ENCODE peak calls at places on chromosome 13, in four cellular contexts. B, C, V and K are unnamed samples.

GRCh38 chr13:37636701-37637100 is 38.1 kb upstream of the POSTN start:
- DNase-seq in B (no peak), C (no peak), V (no peak), K (no peak)

GRCh38 chr13:98105929-98106336 is 37.0 kb upstream of the FARP1 start:
- DNase-seq in B (no peak), C (no peak), V (no peak), K (no peak)

GRCh38 chr13:24385902-24386301 is 76.5 kb downstream of the C1QTNF9 start:
- DNase-seq in B (no peak), C (no peak), V (no peak), K (no peak)

GRCh38 chr13:27971776-27972618 is 2.9 kb upstream of the CDX2 start:
- DNase-seq in B (no peak), C (no peak), V (no peak), K (no peak)

GRCh38 chr13:33636955-33637670 is 180.8 kb upstream of the RFC3 start:
- DNase-seq in B (no peak), C (no peak), V (no peak), K (no peak)

GRCh38 chr13:77026783-77027621 is at the start of gene FBXL3:
- DNase-seq in B (peak), C (peak), V (peak), K (peak)

GRCh38 chr13:20489185-20489820 is 36.4 kb downstream of the CRYL1 start:
- DNase-seq in B (no peak), C (peak), V (no peak), K (peak)

GRCh38 chr13:45143346-45143751 is 23.0 kb downstream of the GTF2F2 start:
- DNase-seq in B (no peak), C (no peak), V (no peak), K (no peak)

GRCh38 chr13:28494861-28495585 is at the start of gene FLT1:
- DNase-seq in B (peak), C (peak), V (no peak), K (no peak)

GRCh38 chr13:44396295-44396962 is 22.8 kb downstream of the SERP2 start:
- DNase-seq in B (no peak), C (no peak), V (no peak), K (no peak)

GRCh38 chr13:100131863-100132574 is 43.1 kb downstream of the PCCA start:
- DNase-seq in B (no peak), C (no peak), V (no peak), K (no peak)

GRCh38 chr13:27423333-27423732 is 1.1 kb upstream of the GTF3A start:
- DNase-seq in B (no peak), C (no peak), V (no peak), K (no peak)

GRCh38 chr13:48775804-48776203 is 122.1 kb downstream of the CYSLTR2 start:
- DNase-seq in B (no peak), C (no peak), V (no peak), K (no peak)

GRCh38 chr13:19781526-19781925 is 1.2 kb downstream of the PSPC1 start:
- DNase-seq in B (no peak), C (no peak), V (no peak), K (no peak)

GRCh38 chr13:40916207-40916998 is 102.7 kb downstream of the ELF1 start:
- DNase-seq in B (no peak), C (no peak), V (no peak), K (no peak)

GRCh38 chr13:36774895-36775294 is 44.1 kb upstream of the RFXAP start:
- DNase-seq in B (no peak), C (no peak), V (no peak), K (no peak)

GRCh38 chr13:41107584-41108014 is 25.0 kb downstream of the KBTBD6 start:
- DNase-seq in B (no peak), C (no peak), V (no peak), K (no peak)

GRCh38 chr13:114102521-114103288 is 29.7 kb downstream of the RASA3 start:
- DNase-seq in B (no peak), C (no peak), V (no peak), K (no peak)

GRCh38 chr13:21542563-21542962 is 61.4 kb downstream of the MICU2 start:
- DNase-seq in B (no peak), C (no peak), V (no peak), K (no peak)

GRCh38 chr13:36528105-36528504 is 95.8 kb downstream of the CCNA1 start:
- DNase-seq in B (no peak), C (no peak), V (no peak), K (no peak)

GRCh38 chr13:110403315-110403714 is 96.2 kb downstream of the COL4A2 start:
- DNase-seq in B (no peak), C (no peak), V (no peak), K (no peak)

GRCh38 chr13:49996951-49997895 is at the start of gene TRIM13:
- DNase-seq in B (peak), C (peak), V (peak), K (peak)

GRCh38 chr13:49774376-49775005 is 18.0 kb downstream of the KPNA3 start:
- DNase-seq in B (no peak), C (no peak), V (no peak), K (no peak)